ENCODE peak calls at places on chromosome 1, in five cellular contexts. One of them, this sample, is unnamed.

GRCh38 chr1:45325816-45326506 is 734 bp upstream of the HPDL start:
- DNase-seq in AG10803: no peak
- DNase-seq in kidney epithelial cell: no peak
- DNase-seq in ascending aorta: peak
- DNase-seq in CD8-positive, alpha-beta memory T cell: no peak
- DNase-seq in this sample: no peak

GRCh38 chr1:111576547-111576946 is 43.0 kb upstream of the RAP1A start:
- DNase-seq in AG10803: no peak
- DNase-seq in CD8-positive, alpha-beta memory T cell: no peak
- DNase-seq in ascending aorta: no peak
- DNase-seq in kidney epithelial cell: no peak
- DNase-seq in this sample: no peak

GRCh38 chr1:240242601-240243144 is 151.0 kb downstream of the FMN2 start:
- DNase-seq in CD8-positive, alpha-beta memory T cell: no peak
- DNase-seq in AG10803: peak
- DNase-seq in ascending aorta: no peak
- DNase-seq in kidney epithelial cell: no peak
- DNase-seq in this sample: peak

GRCh38 chr1:1440941-1441888 is 5.7 kb downstream of the VWA1 start:
- DNase-seq in CD8-positive, alpha-beta memory T cell: peak
- DNase-seq in AG10803: peak
- DNase-seq in kidney epithelial cell: no peak
- DNase-seq in ascending aorta: no peak
- DNase-seq in this sample: no peak

GRCh38 chr1:212366901-212367300 is 47.8 kb downstream of the PACC1 start:
- DNase-seq in AG10803: peak
- DNase-seq in CD8-positive, alpha-beta memory T cell: no peak
- DNase-seq in ascending aorta: no peak
- DNase-seq in kidney epithelial cell: no peak
- DNase-seq in this sample: no peak

GRCh38 chr1:231549733-231550447 is 21.4 kb downstream of the TSNAX start:
- DNase-seq in ascending aorta: no peak
- DNase-seq in CD8-positive, alpha-beta memory T cell: no peak
- DNase-seq in AG10803: no peak
- DNase-seq in kidney epithelial cell: no peak
- DNase-seq in this sample: no peak

GRCh38 chr1:193614817-193615216 is 428.4 kb upstream of the B3GALT2 start:
- DNase-seq in AG10803: no peak
- DNase-seq in CD8-positive, alpha-beta memory T cell: no peak
- DNase-seq in kidney epithelial cell: peak
- DNase-seq in ascending aorta: no peak
- DNase-seq in this sample: peak

GRCh38 chr1:159867322-159868064 is 5.0 kb upstream of the VSIG8 start:
- DNase-seq in CD8-positive, alpha-beta memory T cell: no peak
- DNase-seq in kidney epithelial cell: peak
- DNase-seq in AG10803: no peak
- DNase-seq in ascending aorta: no peak
- DNase-seq in this sample: no peak

GRCh38 chr1:81920245-81920740 is 119.6 kb downstream of the ADGRL2 start:
- DNase-seq in kidney epithelial cell: peak
- DNase-seq in AG10803: peak
- DNase-seq in CD8-positive, alpha-beta memory T cell: no peak
- DNase-seq in ascending aorta: peak
- DNase-seq in this sample: peak

GRCh38 chr1:185926562-185926961 is 192.4 kb downstream of the HMCN1 start:
- DNase-seq in CD8-positive, alpha-beta memory T cell: no peak
- DNase-seq in ascending aorta: no peak
- DNase-seq in AG10803: peak
- DNase-seq in kidney epithelial cell: no peak
- DNase-seq in this sample: no peak
- H3K4me3 ChIP-seq in CD8-positive, alpha-beta memory T cell: no peak
- H3K4me3 ChIP-seq in ascending aorta: no peak
- H3K4me3 ChIP-seq in AG10803: no peak
- H3K4me3 ChIP-seq in kidney epithelial cell: no peak
- H3K4me3 ChIP-seq in this sample: no peak

GRCh38 chr1:172719694-172720138 is 60.8 kb downstream of the FASLG start:
- DNase-seq in kidney epithelial cell: no peak
- DNase-seq in AG10803: peak
- DNase-seq in ascending aorta: no peak
- DNase-seq in CD8-positive, alpha-beta memory T cell: no peak
- DNase-seq in this sample: peak

GRCh38 chr1:172723251-172723650 is 64.3 kb downstream of the FASLG start:
- DNase-seq in ascending aorta: no peak
- DNase-seq in CD8-positive, alpha-beta memory T cell: no peak
- DNase-seq in AG10803: peak
- DNase-seq in kidney epithelial cell: no peak
- DNase-seq in this sample: no peak

GRCh38 chr1:172719066-172719627 is 60.2 kb downstream of the FASLG start:
- DNase-seq in CD8-positive, alpha-beta memory T cell: no peak
- DNase-seq in kidney epithelial cell: no peak
- DNase-seq in AG10803: peak
- DNase-seq in ascending aorta: no peak
- DNase-seq in this sample: no peak

GRCh38 chr1:172717722-172718455 is 59.0 kb downstream of the FASLG start:
- DNase-seq in CD8-positive, alpha-beta memory T cell: no peak
- DNase-seq in kidney epithelial cell: no peak
- DNase-seq in AG10803: peak
- DNase-seq in ascending aorta: no peak
- DNase-seq in this sample: no peak

GRCh38 chr1:172720325-172720724 is 61.4 kb downstream of the FASLG start:
- DNase-seq in AG10803: no peak
- DNase-seq in kidney epithelial cell: no peak
- DNase-seq in ascending aorta: no peak
- DNase-seq in CD8-positive, alpha-beta memory T cell: no peak
- DNase-seq in this sample: no peak
- H3K4me3 ChIP-seq in AG10803: no peak
- H3K4me3 ChIP-seq in kidney epithelial cell: no peak
- H3K4me3 ChIP-seq in ascending aorta: no peak
- H3K4me3 ChIP-seq in CD8-positive, alpha-beta memory T cell: no peak
- H3K4me3 ChIP-seq in this sample: no peak

GRCh38 chr1:26044971-26045711 is 777 bp downstream of the SLC30A2 start:
- DNase-seq in ascending aorta: no peak
- DNase-seq in CD8-positive, alpha-beta memory T cell: no peak
- DNase-seq in kidney epithelial cell: no peak
- DNase-seq in AG10803: no peak
- DNase-seq in this sample: no peak
- H3K4me3 ChIP-seq in ascending aorta: no peak
- H3K4me3 ChIP-seq in CD8-positive, alpha-beta memory T cell: no peak
- H3K4me3 ChIP-seq in kidney epithelial cell: no peak
- H3K4me3 ChIP-seq in AG10803: no peak
- H3K4me3 ChIP-seq in this sample: no peak

DNA sequence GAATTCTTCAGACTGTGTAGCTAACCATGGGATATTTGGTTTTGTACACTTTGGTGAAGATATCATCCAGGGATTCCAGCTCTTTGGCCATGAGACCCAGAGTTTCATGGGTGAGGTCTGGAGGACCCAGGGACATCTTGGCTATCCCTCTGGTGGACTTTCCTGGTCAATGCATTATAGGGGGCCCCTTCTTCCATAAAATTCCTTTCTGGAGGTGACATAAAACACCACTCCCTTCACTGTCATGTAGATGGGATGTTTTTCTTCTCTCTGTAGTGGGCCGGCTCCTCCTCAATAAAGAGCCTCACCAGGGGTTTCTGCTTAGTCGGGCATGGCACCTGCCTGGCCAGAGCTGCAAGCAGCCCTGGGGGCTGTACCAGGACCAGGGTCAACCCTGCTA is 2.2 kb downstream of the ATPAF1 start:
- DNase-seq in ascending aorta: no peak
- DNase-seq in kidney epithelial cell: no peak
- DNase-seq in CD8-positive, alpha-beta memory T cell: no peak
- DNase-seq in AG10803: no peak
- DNase-seq in this sample: no peak
- H3K4me3 ChIP-seq in ascending aorta: no peak
- H3K4me3 ChIP-seq in kidney epithelial cell: no peak
- H3K4me3 ChIP-seq in CD8-positive, alpha-beta memory T cell: no peak
- H3K4me3 ChIP-seq in AG10803: no peak
- H3K4me3 ChIP-seq in this sample: no peak

This sample was measured in HFF-Myc.